ENCODE peak calls at places on chromosomes 13 and 19, in nine cellular contexts. A is COR-L47; R is activated CD4-positive, alpha-beta memory T cell treated with anti-CD3 and anti-CD28 coated beads, Interleukin-2, amount 10 ng/mL, durations not matched to agents 7 days and 5 days; J is HEK293T; I is CD8-positive, alpha-beta T cell; M is lower leg skin; C is endothelial cell; S is amniotic stem cell; W is iPS-NIHi11. T is an unnamed sample.

GRCh38 chr19:41753936-41754529 is 1.3 kb upstream of the CEACAM6 start:
- DNase-seq in M (peak; percentile 85), C (peak; percentile 64), I (peak; percentile 74), A (peak; percentile 35), J (peak; percentile 30), R (peak; percentile 71), W (peak; percentile 26), S (no peak), T (peak; percentile 39)

GRCh38 chr13:73465629-73465974 is 406.8 kb downstream of the KLF5 start:
- DNase-seq in S (peak; percentile 16), C (no peak), J (no peak), I (no peak), W (no peak), M (no peak), A (no peak), R (no peak), T (no peak)

GRCh38 chr13:36920612-36921185 is 661 bp upstream of the SMAD9 start:
- DNase-seq in M (no peak), R (no peak), A (no peak), W (no peak), S (no peak), C (no peak), J (no peak), I (no peak), T (no peak)

GRCh38 chr13:111919286-111919685 is 147.7 kb upstream of the SOX1 start:
- DNase-seq in C (no peak), I (no peak), A (no peak), M (peak; percentile 58), J (no peak), W (no peak), R (no peak), S (no peak), T (no peak)

GRCh38 chr19:46495789-46496099 is at the start of gene PNMA8B:
- DNase-seq in M (no peak), R (no peak), W (peak; percentile 99), J (no peak), I (peak; percentile 25), C (peak; percentile 85), S (no peak), A (peak; percentile 89), T (peak; percentile 90)

GRCh38 chr13:54859827-54860226 is 1831.2 kb downstream of the OLFM4 start:
- DNase-seq in R (no peak), I (no peak), W (no peak), J (no peak), S (no peak), M (no peak), C (no peak), A (no peak), T (no peak)

GRCh38 chr13:45242070-45242469 is 41.2 kb upstream of the KCTD4 start:
- DNase-seq in W (peak; percentile 37), S (no peak), R (no peak), M (no peak), A (no peak), I (no peak), C (no peak), J (no peak), T (no peak)

GRCh38 chr13:75214846-75215245 is 267.1 kb downstream of the TBC1D4 start:
- DNase-seq in C (no peak), R (no peak), A (no peak), I (no peak), S (no peak), J (no peak), W (no peak), M (no peak), T (no peak)

GRCh38 chr13:109009756-109010155 is 380.3 kb downstream of the MYO16 start:
- DNase-seq in I (no peak), R (no peak), J (no peak), A (no peak), W (no peak), S (no peak), C (no peak), M (no peak), T (no peak)

GRCh38 chr19:18433735-18434398 is 4.1 kb downstream of the ISYNA1 start:
- DNase-seq in A (no peak), I (peak; percentile 24), M (no peak), J (no peak), R (no peak), W (peak; percentile 50), C (no peak), S (no peak), T (no peak)

GRCh38 chr19:2540646-2541454 is 64.9 kb downstream of the GADD45B start:
- DNase-seq in C (peak; percentile 89), W (peak; percentile 90), R (no peak), S (peak; percentile 85), A (no peak), M (peak; percentile 98), J (no peak), I (no peak), T (no peak)

GRCh38 chr13:110405597-110406450 is 98.7 kb downstream of the COL4A2 start:
- DNase-seq in R (no peak), I (no peak), J (no peak), M (no peak), A (no peak), W (no peak), C (no peak), S (peak; percentile 40), T (no peak)

GRCh38 chr19:5484398-5485285 is 29.4 kb downstream of the ZNRF4 start:
- DNase-seq in A (peak; percentile 70), R (no peak), S (no peak), C (no peak), I (no peak), W (peak; percentile 68), M (no peak), J (no peak), T (peak; percentile 88)

GRCh38 chr19:50327461-50328256 is 1.5 kb downstream of the KCNC3 start:
- DNase-seq in J (no peak), I (no peak), R (no peak), M (no peak), S (no peak), A (no peak), C (no peak), W (no peak), T (no peak)

GRCh38 chr19:34985249-34986022 is 14.7 kb upstream of the GRAMD1A start:
- DNase-seq in M (peak; percentile 87), J (no peak), R (peak; percentile 31), S (no peak), W (peak; percentile 65), A (no peak), C (peak; percentile 58), I (peak; percentile 30), T (no peak)

GRCh38 chr19:45922281-45922680 is 7.7 kb upstream of the NANOS2 start:
- DNase-seq in J (peak; percentile 55), M (no peak), I (no peak), A (no peak), R (no peak), W (peak; percentile 43), C (no peak), S (no peak), T (no peak)

GRCh38 chr19:7676854-7677253 is at the start of gene MCEMP1:
- DNase-seq in M (peak; percentile 88), I (no peak), J (no peak), A (no peak), S (no peak), C (no peak), R (no peak), W (no peak), T (no peak)

GRCh38 chr19:53881482-53882390 is at the start of gene PRKCG:
- DNase-seq in C (peak; percentile 59), S (no peak), A (no peak), W (peak; percentile 60), J (no peak), M (no peak), I (peak; percentile 69), R (peak; percentile 59), T (no peak)

T was measured in NCI-H2171.